ENCODE peak calls at places on chromosomes 6 and 20, in ten cellular contexts. One of them, this sample, is unnamed.

GRCh38 chr6:121549741-121550140 is 114.3 kb downstream of the GJA1 start:
- DNase-seq in fibroblast of lung: peak
- DNase-seq in astrocyte: peak
- DNase-seq in cardiac fibroblast: peak
- DNase-seq in lower leg skin: no peak
- DNase-seq in neuronal stem cell: no peak
- DNase-seq in lower lobe of right lung: no peak
- DNase-seq in skeletal muscle cell: peak
- DNase-seq in AG04449: peak
- DNase-seq in Peyer's patch: no peak
- DNase-seq in this sample: peak

GRCh38 chr6:162998777-162999176 is 271.0 kb downstream of the PACRG start:
- DNase-seq in fibroblast of lung: no peak
- DNase-seq in astrocyte: no peak
- DNase-seq in cardiac fibroblast: no peak
- DNase-seq in lower leg skin: no peak
- DNase-seq in neuronal stem cell: no peak
- DNase-seq in lower lobe of right lung: no peak
- DNase-seq in skeletal muscle cell: no peak
- DNase-seq in AG04449: no peak
- DNase-seq in Peyer's patch: no peak
- DNase-seq in this sample: no peak

GRCh38 chr20:56445130-56445529 is 23.3 kb upstream of the RTF2 start:
- DNase-seq in fibroblast of lung: no peak
- DNase-seq in astrocyte: no peak
- DNase-seq in cardiac fibroblast: no peak
- DNase-seq in lower leg skin: no peak
- DNase-seq in neuronal stem cell: no peak
- DNase-seq in lower lobe of right lung: no peak
- DNase-seq in skeletal muscle cell: no peak
- DNase-seq in AG04449: no peak
- DNase-seq in Peyer's patch: no peak
- DNase-seq in this sample: no peak

GRCh38 chr6:45830441-45831139 is 185.1 kb downstream of the CLIC5 start:
- DNase-seq in fibroblast of lung: no peak
- DNase-seq in astrocyte: peak
- DNase-seq in cardiac fibroblast: peak
- DNase-seq in lower leg skin: no peak
- DNase-seq in neuronal stem cell: no peak
- DNase-seq in lower lobe of right lung: no peak
- DNase-seq in skeletal muscle cell: no peak
- DNase-seq in AG04449: no peak
- DNase-seq in Peyer's patch: peak
- DNase-seq in this sample: no peak

GRCh38 chr6:136657629-136658028 is 107.4 kb upstream of the MAP7 start:
- DNase-seq in fibroblast of lung: peak
- DNase-seq in astrocyte: peak
- DNase-seq in cardiac fibroblast: no peak
- DNase-seq in lower leg skin: no peak
- DNase-seq in neuronal stem cell: no peak
- DNase-seq in lower lobe of right lung: no peak
- DNase-seq in skeletal muscle cell: no peak
- DNase-seq in AG04449: no peak
- DNase-seq in Peyer's patch: no peak
- DNase-seq in this sample: peak

GRCh38 chr20:24777746-24778145 is 171.3 kb upstream of the CST7 start:
- DNase-seq in fibroblast of lung: no peak
- DNase-seq in astrocyte: no peak
- DNase-seq in cardiac fibroblast: no peak
- DNase-seq in lower leg skin: no peak
- DNase-seq in neuronal stem cell: no peak
- DNase-seq in lower lobe of right lung: no peak
- DNase-seq in skeletal muscle cell: no peak
- DNase-seq in AG04449: no peak
- DNase-seq in Peyer's patch: no peak
- DNase-seq in this sample: peak

GRCh38 chr20:45861157-45862075 is 4.0 kb downstream of the ZSWIM3 start:
- DNase-seq in fibroblast of lung: no peak
- DNase-seq in astrocyte: no peak
- DNase-seq in cardiac fibroblast: peak
- DNase-seq in lower leg skin: no peak
- DNase-seq in neuronal stem cell: no peak
- DNase-seq in lower lobe of right lung: no peak
- DNase-seq in skeletal muscle cell: no peak
- DNase-seq in AG04449: no peak
- DNase-seq in Peyer's patch: no peak
- DNase-seq in this sample: no peak

GRCh38 chr6:168490757-168491156 is 49.8 kb downstream of the SMOC2 start:
- DNase-seq in fibroblast of lung: no peak
- DNase-seq in astrocyte: no peak
- DNase-seq in cardiac fibroblast: no peak
- DNase-seq in lower leg skin: no peak
- DNase-seq in neuronal stem cell: no peak
- DNase-seq in lower lobe of right lung: no peak
- DNase-seq in skeletal muscle cell: no peak
- DNase-seq in AG04449: no peak
- DNase-seq in Peyer's patch: no peak
- DNase-seq in this sample: no peak

GRCh38 chr20:3235661-3236324 is 3.2 kb downstream of the SLC4A11 start:
- DNase-seq in fibroblast of lung: peak
- DNase-seq in astrocyte: no peak
- DNase-seq in cardiac fibroblast: no peak
- DNase-seq in lower leg skin: no peak
- DNase-seq in neuronal stem cell: no peak
- DNase-seq in lower lobe of right lung: no peak
- DNase-seq in skeletal muscle cell: no peak
- DNase-seq in AG04449: no peak
- DNase-seq in Peyer's patch: no peak
- DNase-seq in this sample: peak

GRCh38 chr6:169489642-169490408 is 212.0 kb downstream of the WDR27 start:
- DNase-seq in fibroblast of lung: peak
- DNase-seq in astrocyte: no peak
- DNase-seq in cardiac fibroblast: no peak
- DNase-seq in lower leg skin: peak
- DNase-seq in neuronal stem cell: no peak
- DNase-seq in lower lobe of right lung: no peak
- DNase-seq in skeletal muscle cell: no peak
- DNase-seq in AG04449: no peak
- DNase-seq in Peyer's patch: no peak
- DNase-seq in this sample: peak

GRCh38 chr6:133623065-133623464 is 265.8 kb upstream of the TCF21 start:
- DNase-seq in fibroblast of lung: peak
- DNase-seq in astrocyte: peak
- DNase-seq in cardiac fibroblast: peak
- DNase-seq in lower leg skin: no peak
- DNase-seq in neuronal stem cell: no peak
- DNase-seq in lower lobe of right lung: no peak
- DNase-seq in skeletal muscle cell: peak
- DNase-seq in AG04449: peak
- DNase-seq in Peyer's patch: no peak
- DNase-seq in this sample: peak

GRCh38 chr6:52263709-52264320 is 19.5 kb upstream of the IL17F start:
- DNase-seq in fibroblast of lung: peak
- DNase-seq in astrocyte: no peak
- DNase-seq in cardiac fibroblast: peak
- DNase-seq in lower leg skin: peak
- DNase-seq in neuronal stem cell: peak
- DNase-seq in lower lobe of right lung: peak
- DNase-seq in skeletal muscle cell: peak
- DNase-seq in AG04449: peak
- DNase-seq in Peyer's patch: peak
- DNase-seq in this sample: peak

GRCh38 chr6:159178847-159179246 is 9.6 kb downstream of the FNDC1 start:
- DNase-seq in fibroblast of lung: no peak
- DNase-seq in astrocyte: no peak
- DNase-seq in cardiac fibroblast: no peak
- DNase-seq in lower leg skin: no peak
- DNase-seq in neuronal stem cell: no peak
- DNase-seq in lower lobe of right lung: no peak
- DNase-seq in skeletal muscle cell: no peak
- DNase-seq in AG04449: no peak
- DNase-seq in Peyer's patch: no peak
- DNase-seq in this sample: no peak

GRCh38 chr20:51089840-51090239 is 66.9 kb upstream of the KCNG1 start:
- DNase-seq in fibroblast of lung: no peak
- DNase-seq in astrocyte: no peak
- DNase-seq in cardiac fibroblast: no peak
- DNase-seq in lower leg skin: no peak
- DNase-seq in neuronal stem cell: no peak
- DNase-seq in lower lobe of right lung: no peak
- DNase-seq in skeletal muscle cell: no peak
- DNase-seq in AG04449: no peak
- DNase-seq in Peyer's patch: no peak
- DNase-seq in this sample: no peak

GRCh38 chr20:51093240-51093763 is 70.4 kb upstream of the KCNG1 start:
- DNase-seq in fibroblast of lung: no peak
- DNase-seq in astrocyte: no peak
- DNase-seq in cardiac fibroblast: no peak
- DNase-seq in lower leg skin: no peak
- DNase-seq in neuronal stem cell: no peak
- DNase-seq in lower lobe of right lung: no peak
- DNase-seq in skeletal muscle cell: no peak
- DNase-seq in AG04449: no peak
- DNase-seq in Peyer's patch: no peak
- DNase-seq in this sample: no peak

GRCh38 chr20:51089272-51089671 is 66.4 kb upstream of the KCNG1 start:
- DNase-seq in fibroblast of lung: no peak
- DNase-seq in astrocyte: no peak
- DNase-seq in cardiac fibroblast: no peak
- DNase-seq in lower leg skin: no peak
- DNase-seq in neuronal stem cell: no peak
- DNase-seq in lower lobe of right lung: no peak
- DNase-seq in skeletal muscle cell: no peak
- DNase-seq in AG04449: no peak
- DNase-seq in Peyer's patch: no peak
- DNase-seq in this sample: no peak

GRCh38 chr20:51092238-51092822 is 69.4 kb upstream of the KCNG1 start:
- DNase-seq in fibroblast of lung: no peak
- DNase-seq in astrocyte: peak
- DNase-seq in cardiac fibroblast: peak
- DNase-seq in lower leg skin: no peak
- DNase-seq in neuronal stem cell: no peak
- DNase-seq in lower lobe of right lung: no peak
- DNase-seq in skeletal muscle cell: no peak
- DNase-seq in AG04449: no peak
- DNase-seq in Peyer's patch: no peak
- DNase-seq in this sample: no peak

GRCh38 chr20:51091564-51092195 is 68.8 kb upstream of the KCNG1 start:
- DNase-seq in fibroblast of lung: no peak
- DNase-seq in astrocyte: no peak
- DNase-seq in cardiac fibroblast: no peak
- DNase-seq in lower leg skin: no peak
- DNase-seq in neuronal stem cell: no peak
- DNase-seq in lower lobe of right lung: no peak
- DNase-seq in skeletal muscle cell: no peak
- DNase-seq in AG04449: no peak
- DNase-seq in Peyer's patch: no peak
- DNase-seq in this sample: no peak
- H3K4me3 ChIP-seq in fibroblast of lung: no peak
- H3K4me3 ChIP-seq in astrocyte: no peak
- H3K4me3 ChIP-seq in cardiac fibroblast: no peak
- H3K4me3 ChIP-seq in lower leg skin: no peak
- H3K4me3 ChIP-seq in neuronal stem cell: no peak
- H3K4me3 ChIP-seq in lower lobe of right lung: no peak
- H3K4me3 ChIP-seq in skeletal muscle cell: no peak
- H3K4me3 ChIP-seq in AG04449: no peak
- H3K4me3 ChIP-seq in Peyer's patch: no peak
- H3K4me3 ChIP-seq in this sample: no peak

GRCh38 chr6:161171207-161171606 is 102.7 kb downstream of the AGPAT4 start:
- DNase-seq in fibroblast of lung: no peak
- DNase-seq in astrocyte: no peak
- DNase-seq in cardiac fibroblast: no peak
- DNase-seq in lower leg skin: no peak
- DNase-seq in neuronal stem cell: no peak
- DNase-seq in lower lobe of right lung: no peak
- DNase-seq in skeletal muscle cell: no peak
- DNase-seq in AG04449: no peak
- DNase-seq in Peyer's patch: no peak
- DNase-seq in this sample: no peak
- H3K4me3 ChIP-seq in fibroblast of lung: no peak
- H3K4me3 ChIP-seq in astrocyte: no peak
- H3K4me3 ChIP-seq in cardiac fibroblast: no peak
- H3K4me3 ChIP-seq in lower leg skin: no peak
- H3K4me3 ChIP-seq in neuronal stem cell: no peak
- H3K4me3 ChIP-seq in lower lobe of right lung: no peak
- H3K4me3 ChIP-seq in skeletal muscle cell: no peak
- H3K4me3 ChIP-seq in AG04449: no peak
- H3K4me3 ChIP-seq in Peyer's patch: no peak
- H3K4me3 ChIP-seq in this sample: no peak

GRCh38 chr20:64062276-64062595 is 762 bp upstream of the TCEA2 start:
- DNase-seq in fibroblast of lung: no peak
- DNase-seq in astrocyte: no peak
- DNase-seq in cardiac fibroblast: no peak
- DNase-seq in lower leg skin: no peak
- DNase-seq in neuronal stem cell: no peak
- DNase-seq in lower lobe of right lung: no peak
- DNase-seq in skeletal muscle cell: no peak
- DNase-seq in AG04449: no peak
- DNase-seq in Peyer's patch: no peak
- DNase-seq in this sample: peak
- H3K4me3 ChIP-seq in fibroblast of lung: peak
- H3K4me3 ChIP-seq in astrocyte: peak
- H3K4me3 ChIP-seq in cardiac fibroblast: peak
- H3K4me3 ChIP-seq in lower leg skin: no peak
- H3K4me3 ChIP-seq in neuronal stem cell: peak
- H3K4me3 ChIP-seq in lower lobe of right lung: peak
- H3K4me3 ChIP-seq in skeletal muscle cell: peak
- H3K4me3 ChIP-seq in AG04449: peak
- H3K4me3 ChIP-seq in Peyer's patch: peak
- H3K4me3 ChIP-seq in this sample: peak

DNA sequence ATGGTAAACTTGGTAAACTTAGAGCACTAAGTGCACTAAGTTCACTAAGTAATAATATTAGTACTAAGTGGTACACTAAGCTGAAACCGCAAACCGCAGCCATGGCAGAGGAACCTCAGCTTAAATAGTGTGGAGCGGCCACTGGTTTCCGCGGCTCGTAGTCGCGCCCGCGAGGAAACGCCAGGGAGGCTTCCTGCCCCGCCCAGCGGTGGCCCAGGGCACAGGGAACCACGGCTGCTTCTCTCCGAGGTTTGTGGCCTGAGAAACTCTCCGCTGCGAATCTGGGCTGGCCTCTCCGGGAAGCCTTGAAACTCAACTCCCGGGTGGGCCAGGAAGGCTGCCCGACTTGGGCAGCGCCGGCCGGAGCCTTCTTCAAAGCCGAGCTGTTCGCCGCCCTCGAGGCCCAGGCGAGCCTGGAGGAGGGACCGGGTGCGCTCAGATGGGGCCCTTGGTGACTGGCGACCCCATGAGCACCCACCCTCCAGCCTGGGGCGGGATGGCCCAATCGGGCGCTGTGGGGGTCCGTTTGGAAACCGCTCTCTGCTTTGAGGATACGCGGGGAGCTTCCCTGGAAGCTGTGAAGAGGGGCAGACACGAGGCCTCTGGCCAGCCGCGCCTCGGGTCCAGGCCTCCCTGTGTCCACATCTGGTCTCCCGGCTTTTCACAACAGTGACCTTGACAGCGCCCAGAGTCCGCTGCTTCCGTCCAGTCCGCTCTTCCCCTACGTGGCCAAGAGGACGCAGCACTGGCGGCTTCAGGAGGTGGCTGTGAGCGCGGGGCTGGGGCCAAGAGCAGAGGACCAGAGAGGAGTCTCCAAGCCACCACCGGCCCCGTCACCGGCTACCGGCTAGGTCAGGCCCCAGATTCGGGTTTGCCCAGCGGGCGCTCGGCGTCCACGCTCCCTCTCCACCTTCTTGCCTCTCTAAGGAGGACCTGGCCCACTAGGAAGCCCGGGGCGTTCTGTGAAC is 25.4 kb upstream of the HLA-E start:
- DNase-seq in fibroblast of lung: peak
- DNase-seq in astrocyte: peak
- DNase-seq in cardiac fibroblast: peak
- DNase-seq in lower leg skin: no peak
- DNase-seq in neuronal stem cell: no peak
- DNase-seq in lower lobe of right lung: peak
- DNase-seq in skeletal muscle cell: no peak
- DNase-seq in AG04449: no peak
- DNase-seq in Peyer's patch: peak
- DNase-seq in this sample: peak
- H3K4me3 ChIP-seq in fibroblast of lung: no peak
- H3K4me3 ChIP-seq in astrocyte: no peak
- H3K4me3 ChIP-seq in cardiac fibroblast: no peak
- H3K4me3 ChIP-seq in lower leg skin: no peak
- H3K4me3 ChIP-seq in neuronal stem cell: no peak
- H3K4me3 ChIP-seq in lower lobe of right lung: peak
- H3K4me3 ChIP-seq in skeletal muscle cell: no peak
- H3K4me3 ChIP-seq in AG04449: no peak
- H3K4me3 ChIP-seq in Peyer's patch: no peak
- H3K4me3 ChIP-seq in this sample: peak

This sample was measured in GM23248.